ENCODE peak calls at places on chromosomes 6 and 20, in eight cellular contexts. C is uterus; B is neural progenitor cell; E is spleen; H is tibial nerve; N is heart right ventricle; S is CD4-positive, alpha-beta T cell; A is right atrium auricular region. M is an unnamed sample.
A peak's percentile ranks its signal among the peaks of the same experiment; 100 is the strongest.

GRCh38 chr20:2697768-2698167 is 5.2 kb downstream of the EBF4 start:
- DNase-seq in C (no peak), B (no peak), E (peak; percentile 53), H (no peak), N (no peak), S (no peak), A (no peak), M (no peak)

GRCh38 chr20:39829713-39830112 is 859.3 kb downstream of the MAFB start:
- DNase-seq in C (no peak), B (no peak), E (no peak), H (no peak), N (no peak), S (no peak), A (no peak), M (no peak)

GRCh38 chr20:33852971-33853813 is 42.0 kb downstream of the CHMP4B start:
- DNase-seq in C (no peak), B (no peak), E (peak; percentile 61), H (no peak), N (no peak), S (peak; percentile 58), A (no peak), M (no peak)

GRCh38 chr6:29005183-29005885 is at the start of gene ZNF311:
- DNase-seq in C (peak; percentile 56), B (peak; percentile 34), E (no peak), H (peak; percentile 60), N (no peak), S (no peak), A (no peak), M (no peak)

GRCh38 chr6:109055771-109056235 is 38.8 kb downstream of the SESN1 start:
- DNase-seq in C (no peak), B (no peak), E (no peak), H (no peak), N (no peak), S (no peak), A (no peak), M (no peak)

GRCh38 chr6:72322778-72323177 is 299.1 kb upstream of the KCNQ5 start:
- DNase-seq in C (no peak), B (no peak), E (no peak), H (no peak), N (no peak), S (no peak), A (no peak), M (no peak)

GRCh38 chr6:47130086-47130485 is 88.0 kb upstream of the ADGRF1 start:
- DNase-seq in C (no peak), B (no peak), E (no peak), H (no peak), N (no peak), S (no peak), A (no peak), M (no peak)

GRCh38 chr20:38680492-38681118 is 43.7 kb upstream of the SLC32A1 start:
- DNase-seq in C (no peak), B (peak; percentile 89), E (no peak), H (no peak), N (no peak), S (no peak), A (no peak), M (no peak)

GRCh38 chr6:56756791-56757582 is 114.3 kb upstream of the DST start:
- DNase-seq in C (no peak), B (no peak), E (no peak), H (no peak), N (no peak), S (no peak), A (no peak), M (no peak)

GRCh38 chr6:36129889-36130671 is at the start of gene MAPK13:
- DNase-seq in C (no peak), B (peak; percentile 48), E (peak; percentile 90), H (no peak), N (no peak), S (no peak), A (no peak), M (no peak)

GRCh38 chr20:258963-259362 is 1.4 kb downstream of the DEFB132 start:
- DNase-seq in C (no peak), B (no peak), E (no peak), H (no peak), N (no peak), S (no peak), A (peak; percentile 52), M (no peak)

GRCh38 chr6:116010400-116011095 is 50.1 kb downstream of the FRK start:
- DNase-seq in C (peak; percentile 54), B (peak; percentile 75), E (peak; percentile 73), H (peak; percentile 78), N (peak; percentile 54), S (peak; percentile 10), A (peak; percentile 77), M (no peak)

GRCh38 chr20:22460803-22461202 is 123.6 kb downstream of the FOXA2 start:
- DNase-seq in C (no peak), B (no peak), E (no peak), H (no peak), N (no peak), S (no peak), A (no peak), M (no peak)

GRCh38 chr20:17431621-17432364 is 99.4 kb downstream of the BFSP1 start:
- DNase-seq in C (peak; percentile 19), B (peak; percentile 77), E (no peak), H (peak; percentile 36), N (peak; percentile 34), S (no peak), A (no peak), M (no peak)

GRCh38 chr20:3162080-3162611 is 2.5 kb upstream of the FASTKD5 start:
- DNase-seq in C (no peak), B (no peak), E (no peak), H (no peak), N (no peak), S (no peak), A (no peak), M (no peak)

GRCh38 chr6:108804976-108805375 is 43.2 kb upstream of the ARMC2 start:
- DNase-seq in C (no peak), B (no peak), E (no peak), H (no peak), N (no peak), S (no peak), A (no peak), M (no peak)

GRCh38 chr6:153231048-153231635 is 100.1 kb upstream of the RGS17 start:
- DNase-seq in C (no peak), B (peak; percentile 79), E (no peak), H (peak; percentile 47), N (peak; percentile 31), S (no peak), A (no peak), M (no peak)

GRCh38 chr6:80165143-80165542 is 58.7 kb downstream of the BCKDHB start:
- DNase-seq in C (no peak), B (no peak), E (no peak), H (no peak), N (no peak), S (no peak), A (no peak), M (no peak)

GRCh38 chr6:7087066-7087465 is 20.7 kb upstream of the RREB1 start:
- DNase-seq in C (no peak), B (peak; percentile 85), E (no peak), H (no peak), N (no peak), S (no peak), A (no peak), M (no peak)
- H3K27me3 ChIP-seq in C (no peaks in the 10 kb centered on the region), B (peaks cover 91% of the 10 kb centered on the region), E (no peaks in the 10 kb centered on the region), H (no peaks in the 10 kb centered on the region), N (no peaks in the 10 kb centered on the region), S (no peaks in the 10 kb centered on the region), A (no peaks in the 10 kb centered on the region), M (no peaks in the 10 kb centered on the region)

DNA sequence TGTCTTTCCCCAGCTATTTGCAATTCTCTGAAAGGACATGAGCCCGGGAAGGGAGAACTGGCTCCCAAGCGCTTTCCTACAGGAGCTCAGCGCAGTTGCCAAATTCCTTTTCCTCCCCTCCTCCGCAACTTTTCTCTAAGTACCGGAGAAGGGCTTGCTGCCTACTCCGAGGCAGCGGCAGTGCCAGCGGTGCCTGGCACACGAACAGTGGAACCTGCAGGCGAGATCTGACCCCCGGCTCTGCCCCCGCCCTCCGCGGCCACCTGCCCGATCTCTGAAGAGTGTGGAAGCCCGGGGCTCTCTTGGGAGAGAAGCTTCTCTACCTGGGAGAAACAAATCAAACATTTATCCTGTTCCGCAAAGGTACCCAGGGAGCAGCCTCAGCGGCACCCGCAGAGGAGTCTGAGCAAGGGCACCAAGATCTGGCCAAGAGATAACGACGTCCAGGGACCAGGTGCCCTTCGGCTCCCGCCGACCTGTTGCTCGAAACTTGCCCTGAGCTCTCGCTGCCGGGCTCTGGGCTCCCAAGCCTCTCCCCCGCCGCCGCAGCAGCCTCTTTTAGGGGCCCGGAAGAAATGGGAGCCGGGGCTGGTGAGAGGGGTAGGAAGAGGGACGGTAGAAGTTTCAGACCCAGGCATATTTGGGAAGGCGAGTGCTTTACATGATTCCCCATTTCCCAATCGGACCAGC is 2.1 kb downstream of the CBLN4 start:
- DNase-seq in C (no peak), B (no peak), E (no peak), H (no peak), N (no peak), S (no peak), A (no peak), M (no peak)
- H3K9me3 ChIP-seq in C (no peaks in the 10 kb centered on the region), B (peaks cover 2% of the 10 kb centered on the region), E (no peaks in the 10 kb centered on the region), H (no peaks in the 10 kb centered on the region), N (no peaks in the 10 kb centered on the region), S (no peaks in the 10 kb centered on the region), A (no peaks in the 10 kb centered on the region), M (no peaks in the 10 kb centered on the region)

GRCh38 chr6:119871520-119871919 is 522.0 kb upstream of the MAN1A1 start:
- DNase-seq in C (no peak), B (no peak), E (no peak), H (no peak), N (no peak), S (no peak), A (no peak), M (no peak)

GRCh38 chr6:119862719-119863118 is 513.2 kb upstream of the MAN1A1 start:
- DNase-seq in C (no peak), B (no peak), E (no peak), H (no peak), N (no peak), S (no peak), A (no peak), M (no peak)

DNA sequence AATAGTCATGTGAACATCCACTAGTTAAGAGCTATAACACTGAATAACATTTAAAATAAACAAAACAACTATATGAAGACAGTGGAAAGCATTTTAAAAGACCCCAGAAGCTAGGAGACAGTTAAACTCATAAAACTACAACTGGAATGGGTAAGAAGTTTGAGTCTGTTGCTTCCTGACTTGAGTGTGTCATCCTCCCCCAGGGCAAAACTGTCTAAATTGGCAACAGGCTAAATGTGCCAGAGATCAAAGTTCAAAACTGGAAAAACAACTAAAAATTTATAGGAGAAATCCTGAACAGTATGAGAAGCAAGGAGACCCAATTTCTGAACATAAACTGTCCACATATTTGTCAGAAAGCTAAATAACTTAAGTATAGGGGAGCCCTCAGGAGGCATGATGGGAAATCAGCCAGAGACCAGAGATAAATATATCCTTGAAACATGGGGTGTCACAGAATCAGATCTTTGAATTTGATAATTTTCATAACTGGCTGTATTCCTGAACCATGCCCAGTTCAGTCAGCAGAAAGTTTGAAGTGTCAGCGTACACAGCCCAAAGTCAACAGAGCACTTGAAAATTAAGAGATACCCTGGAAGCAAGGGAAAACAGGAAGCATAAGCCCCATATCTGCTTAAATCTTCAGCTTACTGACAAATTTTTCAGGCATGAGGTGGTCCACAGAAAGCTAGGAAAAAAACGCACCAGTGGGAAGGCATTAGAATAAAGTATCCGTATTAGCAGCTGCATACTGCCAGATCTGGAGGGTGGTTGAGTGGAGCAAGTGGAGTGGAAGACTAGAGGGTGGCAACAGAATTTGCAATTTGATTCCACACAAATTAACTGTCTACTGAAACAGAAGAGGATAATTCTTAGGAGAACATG is 516.1 kb upstream of the MAN1A1 start:
- DNase-seq in C (no peak), B (no peak), E (no peak), H (no peak), N (no peak), S (no peak), A (no peak), M (no peak)
- H3K27me3 ChIP-seq in C (no peaks in the 10 kb centered on the region), B (no peaks in the 10 kb centered on the region), E (no peaks in the 10 kb centered on the region), H (no peaks in the 10 kb centered on the region), N (no peaks in the 10 kb centered on the region), S (no peaks in the 10 kb centered on the region), A (no peaks in the 10 kb centered on the region), M (no peaks in the 10 kb centered on the region)

GRCh38 chr20:29750268-29750899 is 1507.1 kb upstream of the DEFB115 start:
- DNase-seq in C (no peak), B (no peak), E (peak; percentile 37), H (no peak), N (no peak), S (no peak), A (no peak), M (no peak)
- H3K9me3 ChIP-seq in C (no peaks in the 10 kb centered on the region), B (peaks cover 25% of the 10 kb centered on the region), E (no peaks in the 10 kb centered on the region), H (no peaks in the 10 kb centered on the region), N (peaks cover 18% of the 10 kb centered on the region), S (peaks cover 4% of the 10 kb centered on the region), A (no peaks in the 10 kb centered on the region), M (peaks cover 8% of the 10 kb centered on the region)

M was measured in esophagus muscularis mucosa.